ENCODE peak calls at places on chromosomes 12 and 14, in four cellular contexts. G is mesothelial cell of epicardium, N is tibial artery, S is MCF 10A. F is an unnamed sample.
A peak's percentile ranks its signal among the peaks of the same experiment; 100 is the strongest.

GRCh38 chr14:100682749-100683148 is 43.9 kb upstream of the DLK1 start:
- DNase-seq in N (no peak), G (no peak), S (no peak), F (no peak)

GRCh38 chr14:93788557-93789365 is 476 bp upstream of the PRIMA1 start:
- DNase-seq in G (peak; percentile 66), N (peak; percentile 37), S (peak; percentile 42), F (peak; percentile 64)

GRCh38 chr12:50145439-50145838 is 21.7 kb downstream of the CERS5 start:
- DNase-seq in S (no peak), G (no peak), N (no peak), F (no peak)

GRCh38 chr12:112107728-112108447 is 695 bp downstream of the NAA25 start:
- DNase-seq in S (peak; percentile 34), G (peak; percentile 42), N (no peak), F (peak; percentile 49)

GRCh38 chr12:130664772-130665171 is 51.3 kb downstream of the RIMBP2 start:
- DNase-seq in N (no peak), S (no peak), G (no peak), F (no peak)

GRCh38 chr12:96400631-96401060 is 407 bp upstream of the CDK17 start:
- DNase-seq in N (no peak), G (no peak), S (peak; percentile 54), F (no peak)

GRCh38 chr12:117874842-117875434 is 93.9 kb downstream of the KSR2 start:
- DNase-seq in S (peak; percentile 66), N (peak; percentile 63), G (peak; percentile 83), F (peak; percentile 83)

GRCh38 chr12:121968880-121969279 is 50.5 kb downstream of the CFAP251 start:
- DNase-seq in G (no peak), S (no peak), N (peak; percentile 43), F (no peak)

GRCh38 chr12:114688256-114688845 is 4.4 kb upstream of the TBX3 start:
- DNase-seq in G (no peak), N (no peak), S (no peak), F (no peak)

GRCh38 chr14:51873221-51873893 is 12.9 kb downstream of the GNG2 start:
- DNase-seq in N (no peak), G (no peak), S (peak; percentile 89), F (no peak)

GRCh38 chr14:104390221-104390931 is 189.2 kb upstream of the C14orf180 start:
- DNase-seq in G (peak; percentile 33), S (no peak), N (no peak), F (no peak)

GRCh38 chr14:77212933-77213656 is 31.5 kb downstream of the TMEM63C start:
- DNase-seq in S (peak; percentile 65), N (no peak), G (peak; percentile 72), F (peak; percentile 71)

GRCh38 chr12:122834229-122834920 is 882 bp upstream of the HIP1R start:
- DNase-seq in S (peak; percentile 56), G (peak; percentile 69), N (no peak), F (peak; percentile 76)

GRCh38 chr12:111685322-111685810 is 390 bp downstream of the BRAP start:
- DNase-seq in G (no peak), N (peak; percentile 20), S (peak; percentile 23), F (no peak)

GRCh38 chr14:23097786-23098185 is 2.5 kb downstream of the C14orf119 start:
- DNase-seq in S (no peak), N (no peak), G (no peak), F (no peak)

GRCh38 chr12:66692986-66693385 is 14.1 kb upstream of the GRIP1 start:
- DNase-seq in S (no peak), G (no peak), N (no peak), F (no peak)

GRCh38 chr12:25744334-25744733 is 191.3 kb upstream of the LMNTD1 start:
- DNase-seq in N (no peak), S (no peak), G (no peak), F (no peak)

GRCh38 chr14:104280902-104281767 is 142.7 kb downstream of the KIF26A start:
- DNase-seq in G (peak; percentile 17), N (no peak), S (no peak), F (peak; percentile 46)

GRCh38 chr14:61589691-61590521 is 105.4 kb upstream of the HIF1A start:
- DNase-seq in N (no peak), G (no peak), S (no peak), F (peak; percentile 31)

GRCh38 chr12:77830502-77830901 is at the start of gene NAV3:
- DNase-seq in S (peak; percentile 16), N (no peak), G (no peak), F (no peak)

GRCh38 chr14:32588448-32589320 is 259.6 kb downstream of the AKAP6 start:
- DNase-seq in G (no peak), S (peak; percentile 67), N (no peak), F (peak; percentile 19)

GRCh38 chr12:51848843-51849735 is 571 bp upstream of the FIGNL2 start:
- DNase-seq in G (no peak), N (no peak), S (no peak), F (peak; percentile 79)
- TF ChIP-seq CTCF in G (no peak), N (no peak), S (no peak), F (no peak)

GRCh38 chr14:89042021-89042420 is 217.6 kb downstream of the TTC8 start:
- DNase-seq in G (no peak), S (no peak), N (no peak), F (no peak)

GRCh38 chr14:89040080-89040437 is 215.6 kb downstream of the TTC8 start:
- DNase-seq in N (no peak), S (no peak), G (no peak), F (no peak)

GRCh38 chr14:89037065-89037464 is 212.6 kb downstream of the TTC8 start:
- DNase-seq in S (no peak), G (no peak), N (no peak), F (no peak)

GRCh38 chr14:89040438-89041244 is 216.2 kb downstream of the TTC8 start:
- DNase-seq in S (peak; percentile 91), G (peak; percentile 98), N (peak; percentile 90), F (peak; percentile 95)

DNA sequence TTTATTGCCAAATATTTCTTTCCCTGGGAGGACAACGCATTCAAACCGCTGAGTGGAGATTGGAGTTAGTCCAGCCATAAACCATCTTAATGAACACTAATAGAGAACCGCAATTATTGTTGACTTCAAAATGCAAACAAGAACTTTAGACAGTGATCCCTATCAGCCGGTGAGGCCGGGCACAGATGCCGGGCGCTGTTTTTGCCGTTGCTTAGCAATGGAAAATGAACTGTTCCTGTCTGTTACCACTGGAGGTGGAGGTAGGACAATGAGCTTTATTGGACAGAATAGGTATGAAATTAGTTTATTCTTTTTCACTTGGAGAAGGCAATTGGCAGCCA is 216.8 kb downstream of the TTC8 start:
- DNase-seq in N (peak; percentile 24), G (no peak), S (no peak), F (no peak)
- TF ChIP-seq CTCF in N (no peak), G (no peak), S (no peak), F (no peak)

GRCh38 chr12:80413462-80413861 is 30.6 kb upstream of the PTPRQ start:
- DNase-seq in N (no peak), G (no peak), S (no peak), F (no peak)
- TF ChIP-seq CTCF in N (no peak), G (no peak), S (no peak), F (no peak)

DNA sequence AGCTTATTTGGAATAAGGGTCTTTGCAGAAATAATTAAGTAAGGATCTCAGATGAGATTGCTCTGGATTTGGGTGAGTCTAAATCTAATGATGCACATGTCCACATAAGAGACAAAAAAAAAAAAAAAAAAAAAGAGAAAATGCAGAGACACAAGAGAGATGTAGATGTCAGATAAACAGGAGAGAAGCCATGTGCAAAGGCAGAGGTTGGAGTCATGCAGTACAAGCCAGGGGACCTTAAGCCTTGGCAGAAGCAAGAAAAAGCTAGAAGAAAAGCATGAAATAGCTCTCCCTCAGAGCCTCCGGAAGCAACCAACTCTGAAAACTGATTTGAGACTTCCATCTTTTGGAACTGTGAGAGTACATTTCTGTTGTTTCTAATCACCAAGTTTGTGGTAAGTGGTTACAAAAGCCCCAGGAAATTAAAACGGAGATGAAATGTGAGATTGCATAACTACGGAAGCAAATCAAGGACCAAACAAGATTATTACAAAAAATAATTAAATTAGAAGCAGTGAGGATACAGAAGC is 1304.0 kb upstream of the SEL1L start:
- DNase-seq in G (no peak), S (no peak), N (no peak), F (no peak)
- TF ChIP-seq CTCF in G (no peak), S (no peak), N (no peak), F (no peak)

DNA sequence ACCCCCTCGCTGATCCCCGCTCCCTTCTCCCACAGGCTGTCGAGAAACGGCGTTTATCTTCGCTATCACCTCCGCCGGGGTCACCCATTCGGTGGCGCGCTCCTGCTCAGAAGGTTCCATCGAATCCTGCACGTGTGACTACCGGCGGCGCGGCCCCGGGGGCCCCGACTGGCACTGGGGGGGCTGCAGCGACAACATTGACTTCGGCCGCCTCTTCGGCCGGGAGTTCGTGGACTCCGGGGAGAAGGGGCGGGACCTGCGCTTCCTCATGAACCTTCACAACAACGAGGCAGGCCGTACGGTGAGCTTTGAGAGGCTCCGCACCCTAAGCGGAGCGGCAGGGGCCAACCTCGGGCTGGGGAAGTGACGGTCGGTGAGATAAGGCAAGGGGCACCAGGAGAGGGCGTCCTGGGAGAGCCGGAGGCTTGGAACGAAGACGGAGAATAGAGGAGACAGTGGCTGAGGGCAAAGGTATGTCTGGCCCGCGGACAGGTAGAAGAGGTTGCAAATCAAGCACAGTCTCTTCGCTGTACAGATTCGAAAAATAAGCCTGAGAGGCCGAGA is 2.3 kb downstream of the WNT1 start:
- DNase-seq in G (no peak), N (no peak), S (no peak), F (no peak)
- TF ChIP-seq CTCF in G (no peak), N (no peak), S (no peak), F (no peak)

DNA sequence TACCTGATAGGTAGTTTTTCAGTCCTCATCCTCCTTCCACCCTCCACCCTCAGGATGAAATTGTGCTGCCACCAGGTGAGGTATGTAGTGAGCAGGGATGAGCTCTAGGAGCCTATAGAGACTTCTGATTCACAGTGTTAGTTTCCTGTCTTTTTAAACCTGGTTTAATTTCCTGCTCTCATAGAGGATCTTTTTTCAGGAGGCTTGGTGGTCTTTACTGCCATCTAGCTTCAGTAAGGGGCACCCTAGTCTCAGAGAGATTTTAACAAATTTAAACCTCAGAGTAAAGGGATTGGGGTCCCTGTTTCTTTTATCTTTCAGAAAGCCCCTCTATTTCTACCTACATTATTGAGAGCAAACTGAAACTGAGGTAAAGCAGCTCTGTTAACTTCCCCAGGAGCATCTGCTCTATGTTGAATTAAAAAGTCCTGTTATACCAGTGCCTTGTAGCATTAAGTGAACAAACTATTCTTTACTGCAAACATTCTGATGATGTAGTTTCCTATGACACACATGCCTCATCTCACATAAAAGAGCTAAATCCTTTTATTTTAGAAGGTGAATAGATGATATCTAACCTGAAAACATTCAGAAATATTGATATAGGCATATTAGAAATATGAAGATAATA is 172.2 kb upstream of the DDHD1 start:
- DNase-seq in G (no peak), N (no peak), S (no peak), F (no peak)
- TF ChIP-seq CTCF in G (no peak), N (no peak), S (no peak), F (peak; percentile 50)

F was measured in nephron progenitor cell.